ENCODE peak calls at places on chromosome 7, in six cellular contexts. Y is AG04450; L is stimulated activated CD4-positive, alpha-beta T cell treated with anti-CD3 and anti-CD28 coated beads, Interleukin-12 subunit alpha, Interleukin-12 subunit beta, amount 100 ng/mL, for 4 hours; I is NB4; P is stimulated activated naive B cell treated with anti-CD40 and anti-IgM and Interleukin-4, amounts not matched to agents 10 μg/mL and 1 μg/mL and 100 μg/mL, for 72 hours; M is NCI-H345. N is an unnamed sample.

GRCh38 chr7:20144801-20145200 is 72.4 kb downstream of the MACC1 start:
- DNase-seq in Y (no peak), L (no peak), I (no peak), P (no peak), M (no peak), N (no peak)

GRCh38 chr7:36838616-36839015 is 114.3 kb upstream of the AOAH start:
- DNase-seq in Y (no peak), L (no peak), I (no peak), P (no peak), M (no peak), N (no peak)

GRCh38 chr7:10793995-10794780 is 179.5 kb upstream of the PHF14 start:
- DNase-seq in Y (no peak), L (no peak), I (no peak), P (no peak), M (no peak), N (no peak)

GRCh38 chr7:27198871-27199801 is 755 bp downstream of the HOXA13 start:
- DNase-seq in Y (no peak), L (no peak), I (peak; percentile 80), P (no peak), M (peak; percentile 31), N (no peak)

GRCh38 chr7:617614-618538 is 98.2 kb upstream of the PDGFA start:
- DNase-seq in Y (no peak), L (no peak), I (no peak), P (no peak), M (no peak), N (no peak)

GRCh38 chr7:51973942-51974341 is 657.3 kb upstream of the COBL start:
- DNase-seq in Y (no peak), L (no peak), I (no peak), P (no peak), M (no peak), N (no peak)

GRCh38 chr7:118642396-118642795 is 417.9 kb downstream of the ANKRD7 start:
- DNase-seq in Y (no peak), L (no peak), I (no peak), P (no peak), M (no peak), N (no peak)

GRCh38 chr7:26100940-26101339 is 51.1 kb upstream of the NFE2L3 start:
- DNase-seq in Y (no peak), L (no peak), I (peak; percentile 91), P (no peak), M (no peak), N (no peak)

GRCh38 chr7:46848944-46849343 is 733.0 kb downstream of the TNS3 start:
- DNase-seq in Y (no peak), L (no peak), I (no peak), P (no peak), M (no peak), N (no peak)

GRCh38 chr7:101608772-101609713 is 20.1 kb downstream of the MYL10 start:
- DNase-seq in Y (no peak), L (no peak), I (no peak), P (no peak), M (no peak), N (no peak)

GRCh38 chr7:151837285-151838042 is 39.5 kb downstream of the PRKAG2 start:
- DNase-seq in Y (no peak), L (no peak), I (no peak), P (no peak), M (no peak), N (no peak)

GRCh38 chr7:91519241-91520200 is 255.3 kb downstream of the FZD1 start:
- DNase-seq in Y (no peak), L (no peak), I (no peak), P (no peak), M (peak; percentile 36), N (no peak)

GRCh38 chr7:12493407-12493806 is 77.1 kb upstream of the SCIN start:
- DNase-seq in Y (no peak), L (no peak), I (no peak), P (no peak), M (no peak), N (no peak)

GRCh38 chr7:27925573-27926201 is 185.7 kb downstream of the TAX1BP1 start:
- DNase-seq in Y (no peak), L (no peak), I (no peak), P (peak; percentile 35), M (no peak), N (no peak)

GRCh38 chr7:117872565-117873055 is 631 bp downstream of the CTTNBP2 start:
- DNase-seq in Y (no peak), L (no peak), I (no peak), P (no peak), M (peak; percentile 37), N (peak; percentile 25)

GRCh38 chr7:27243340-27244163 is 950 bp downstream of the EVX1 start:
- DNase-seq in Y (no peak), L (no peak), I (no peak), P (no peak), M (no peak), N (no peak)

GRCh38 chr7:32347244-32347828 is 142.8 kb downstream of the LSM5 start:
- DNase-seq in Y (no peak), L (peak; percentile 11), I (peak; percentile 47), P (no peak), M (no peak), N (no peak)

GRCh38 chr7:89775459-89775858 is 378.8 kb upstream of the STEAP1 start:
- DNase-seq in Y (no peak), L (no peak), I (no peak), P (no peak), M (no peak), N (no peak)

GRCh38 chr7:79282882-79283602 is 170.4 kb downstream of the MAGI2 start:
- DNase-seq in Y (peak; percentile 79), L (no peak), I (no peak), P (no peak), M (no peak), N (no peak)

GRCh38 chr7:121286742-121287699 is 41.8 kb upstream of the WNT16 start:
- DNase-seq in Y (no peak), L (no peak), I (peak; percentile 11), P (peak; percentile 42), M (no peak), N (no peak)

GRCh38 chr7:136213012-136213411 is 235.9 kb upstream of the MTPN start:
- DNase-seq in Y (no peak), L (no peak), I (no peak), P (no peak), M (no peak), N (no peak)

GRCh38 chr7:131072505-131073091 is 255.1 kb upstream of the MKLN1 start:
- DNase-seq in Y (no peak), L (no peak), I (peak; percentile 35), P (no peak), M (no peak), N (no peak)

GRCh38 chr7:42272793-42273665 is 36.0 kb upstream of the GLI3 start:
- DNase-seq in Y (no peak), L (no peak), I (no peak), P (no peak), M (no peak), N (no peak)

GRCh38 chr7:50159154-50159553 is 66.1 kb upstream of the ZPBP start:
- DNase-seq in Y (no peak), L (no peak), I (no peak), P (no peak), M (no peak), N (no peak)

GRCh38 chr7:83517026-83517700 is 131.8 kb downstream of the SEMA3E start:
- DNase-seq in Y (no peak), L (no peak), I (no peak), P (no peak), M (peak; percentile 89), N (no peak)

GRCh38 chr7:101911800-101912705 is 94.6 kb downstream of the CUX1 start:
- DNase-seq in Y (peak; percentile 72), L (no peak), I (peak; percentile 60), P (no peak), M (no peak), N (no peak)

GRCh38 chr7:45160374-45160773 is 2.8 kb downstream of the RAMP3 start:
- DNase-seq in Y (no peak), L (no peak), I (peak; percentile 28), P (peak; percentile 39), M (no peak), N (no peak)

GRCh38 chr7:157576415-157576814 is 239.6 kb downstream of the DNAJB6 start:
- DNase-seq in Y (no peak), L (peak; percentile 50), I (no peak), P (peak; percentile 39), M (no peak), N (no peak)

GRCh38 chr7:157386979-157387800 is 50.4 kb downstream of the DNAJB6 start:
- DNase-seq in Y (peak; percentile 54), L (peak; percentile 82), I (peak; percentile 95), P (peak; percentile 41), M (peak; percentile 74), N (peak; percentile 54)

GRCh38 chr7:31761646-31762045 is 74.6 kb downstream of the PPP1R17 start:
- DNase-seq in Y (no peak), L (no peak), I (no peak), P (no peak), M (no peak), N (no peak)

GRCh38 chr7:14806886-14807285 is 95.7 kb downstream of the DGKB start:
- DNase-seq in Y (peak; percentile 3), L (no peak), I (no peak), P (no peak), M (no peak), N (no peak)

GRCh38 chr7:128352138-128352537 is 8.4 kb upstream of the RBM28 start:
- DNase-seq in Y (no peak), L (peak; percentile 29), I (no peak), P (no peak), M (no peak), N (no peak)

GRCh38 chr7:77765906-77766800 is 32.1 kb downstream of the TMEM60 start:
- DNase-seq in Y (peak; percentile 15), L (no peak), I (no peak), P (no peak), M (no peak), N (no peak)

GRCh38 chr7:150663802-150664494 is 21.6 kb upstream of the GIMAP2 start:
- DNase-seq in Y (no peak), L (no peak), I (no peak), P (no peak), M (no peak), N (no peak)

GRCh38 chr7:130891254-130892094 is 157.5 kb upstream of the KLF14 start:
- DNase-seq in Y (peak; percentile 83), L (no peak), I (no peak), P (no peak), M (no peak), N (no peak)

GRCh38 chr7:114689391-114689790 is 232.5 kb upstream of the MDFIC start:
- DNase-seq in Y (no peak), L (no peak), I (no peak), P (no peak), M (no peak), N (no peak)

GRCh38 chr7:37047260-37047659 is 323.0 kb upstream of the AOAH start:
- DNase-seq in Y (no peak), L (no peak), I (no peak), P (no peak), M (no peak), N (no peak)

GRCh38 chr7:134318443-134318842 is 1.7 kb upstream of the SLC35B4 start:
- DNase-seq in Y (no peak), L (no peak), I (no peak), P (no peak), M (no peak), N (no peak)

GRCh38 chr7:129702316-129702715 is 90.8 kb downstream of the NRF1 start:
- DNase-seq in Y (no peak), L (no peak), I (no peak), P (no peak), M (no peak), N (no peak)

GRCh38 chr7:1368682-1369571 is 90.3 kb downstream of the MICALL2 start:
- DNase-seq in Y (no peak), L (peak; percentile 20), I (peak; percentile 90), P (no peak), M (peak; percentile 67), N (peak; percentile 55)